ENCODE peak calls at places on chromosome 2, in eight cellular contexts. One of them, this sample, is unnamed.

GRCh38 chr2:190882831-190883582 is 2.4 kb downstream of the GLS start:
- DNase-seq in activated CD8-positive, alpha-beta memory T cell treated with anti-CD3 and anti-CD28 coated beads, Interleukin-2, amount 50 U/mL, for 48 hours: no peak
- DNase-seq in ELR: peak
- DNase-seq in SK-N-DZ: no peak
- DNase-seq in posterior vena cava: no peak
- DNase-seq in foreskin fibroblast: no peak
- DNase-seq in GM12865: peak
- DNase-seq in left kidney: no peak
- DNase-seq in this sample: no peak

GRCh38 chr2:221392228-221392881 is 179.7 kb downstream of the EPHA4 start:
- DNase-seq in foreskin fibroblast: no peak
- DNase-seq in ELR: no peak
- DNase-seq in left kidney: no peak
- DNase-seq in GM12865: no peak
- DNase-seq in activated CD8-positive, alpha-beta memory T cell treated with anti-CD3 and anti-CD28 coated beads, Interleukin-2, amount 50 U/mL, for 48 hours: no peak
- DNase-seq in posterior vena cava: no peak
- DNase-seq in SK-N-DZ: no peak
- DNase-seq in this sample: no peak

GRCh38 chr2:17309741-17310339 is 208.4 kb downstream of the RAD51AP2 start:
- DNase-seq in foreskin fibroblast: no peak
- DNase-seq in SK-N-DZ: peak
- DNase-seq in activated CD8-positive, alpha-beta memory T cell treated with anti-CD3 and anti-CD28 coated beads, Interleukin-2, amount 50 U/mL, for 48 hours: no peak
- DNase-seq in posterior vena cava: no peak
- DNase-seq in GM12865: peak
- DNase-seq in ELR: peak
- DNase-seq in left kidney: peak
- DNase-seq in this sample: peak

GRCh38 chr2:209990838-209991237 is 11.6 kb upstream of the RPE start:
- DNase-seq in foreskin fibroblast: no peak
- DNase-seq in ELR: no peak
- DNase-seq in SK-N-DZ: no peak
- DNase-seq in GM12865: no peak
- DNase-seq in activated CD8-positive, alpha-beta memory T cell treated with anti-CD3 and anti-CD28 coated beads, Interleukin-2, amount 50 U/mL, for 48 hours: no peak
- DNase-seq in left kidney: no peak
- DNase-seq in posterior vena cava: no peak
- DNase-seq in this sample: no peak

GRCh38 chr2:98809116-98809515 is 78.2 kb upstream of the MGAT4A start:
- DNase-seq in ELR: no peak
- DNase-seq in posterior vena cava: no peak
- DNase-seq in GM12865: no peak
- DNase-seq in left kidney: no peak
- DNase-seq in activated CD8-positive, alpha-beta memory T cell treated with anti-CD3 and anti-CD28 coated beads, Interleukin-2, amount 50 U/mL, for 48 hours: no peak
- DNase-seq in SK-N-DZ: no peak
- DNase-seq in foreskin fibroblast: no peak
- DNase-seq in this sample: no peak

GRCh38 chr2:64063454-64063853 is 44.2 kb upstream of the VPS54 start:
- DNase-seq in foreskin fibroblast: no peak
- DNase-seq in GM12865: no peak
- DNase-seq in posterior vena cava: no peak
- DNase-seq in left kidney: no peak
- DNase-seq in SK-N-DZ: no peak
- DNase-seq in activated CD8-positive, alpha-beta memory T cell treated with anti-CD3 and anti-CD28 coated beads, Interleukin-2, amount 50 U/mL, for 48 hours: no peak
- DNase-seq in ELR: no peak
- DNase-seq in this sample: no peak

GRCh38 chr2:71604709-71605085 is 151.3 kb downstream of the DYSF start:
- DNase-seq in posterior vena cava: peak
- DNase-seq in foreskin fibroblast: no peak
- DNase-seq in ELR: no peak
- DNase-seq in left kidney: no peak
- DNase-seq in SK-N-DZ: no peak
- DNase-seq in activated CD8-positive, alpha-beta memory T cell treated with anti-CD3 and anti-CD28 coated beads, Interleukin-2, amount 50 U/mL, for 48 hours: no peak
- DNase-seq in GM12865: no peak
- DNase-seq in this sample: no peak

GRCh38 chr2:937530-937929 is 13.1 kb upstream of the SNTG2 start:
- DNase-seq in GM12865: no peak
- DNase-seq in ELR: peak
- DNase-seq in foreskin fibroblast: no peak
- DNase-seq in posterior vena cava: no peak
- DNase-seq in SK-N-DZ: no peak
- DNase-seq in activated CD8-positive, alpha-beta memory T cell treated with anti-CD3 and anti-CD28 coated beads, Interleukin-2, amount 50 U/mL, for 48 hours: no peak
- DNase-seq in left kidney: no peak
- DNase-seq in this sample: no peak

GRCh38 chr2:17996978-17997377 is 118.5 kb downstream of the KCNS3 start:
- DNase-seq in SK-N-DZ: no peak
- DNase-seq in GM12865: no peak
- DNase-seq in activated CD8-positive, alpha-beta memory T cell treated with anti-CD3 and anti-CD28 coated beads, Interleukin-2, amount 50 U/mL, for 48 hours: no peak
- DNase-seq in ELR: no peak
- DNase-seq in foreskin fibroblast: no peak
- DNase-seq in posterior vena cava: no peak
- DNase-seq in left kidney: no peak
- DNase-seq in this sample: no peak

GRCh38 chr2:192267484-192267883 is 72.8 kb upstream of the TMEFF2 start:
- DNase-seq in posterior vena cava: no peak
- DNase-seq in left kidney: no peak
- DNase-seq in foreskin fibroblast: peak
- DNase-seq in activated CD8-positive, alpha-beta memory T cell treated with anti-CD3 and anti-CD28 coated beads, Interleukin-2, amount 50 U/mL, for 48 hours: no peak
- DNase-seq in GM12865: no peak
- DNase-seq in SK-N-DZ: no peak
- DNase-seq in ELR: peak
- DNase-seq in this sample: no peak

GRCh38 chr2:143551946-143552655 is 422.9 kb downstream of the ARHGAP15 start:
- DNase-seq in SK-N-DZ: no peak
- DNase-seq in foreskin fibroblast: no peak
- DNase-seq in activated CD8-positive, alpha-beta memory T cell treated with anti-CD3 and anti-CD28 coated beads, Interleukin-2, amount 50 U/mL, for 48 hours: no peak
- DNase-seq in ELR: no peak
- DNase-seq in posterior vena cava: no peak
- DNase-seq in GM12865: no peak
- DNase-seq in left kidney: peak
- DNase-seq in this sample: no peak

GRCh38 chr2:33511141-33511540 is 34.7 kb downstream of the RASGRP3 start:
- DNase-seq in SK-N-DZ: no peak
- DNase-seq in foreskin fibroblast: no peak
- DNase-seq in posterior vena cava: no peak
- DNase-seq in GM12865: no peak
- DNase-seq in left kidney: no peak
- DNase-seq in activated CD8-positive, alpha-beta memory T cell treated with anti-CD3 and anti-CD28 coated beads, Interleukin-2, amount 50 U/mL, for 48 hours: no peak
- DNase-seq in ELR: peak
- DNase-seq in this sample: no peak

GRCh38 chr2:69521747-69522146 is 84.5 kb upstream of the NFU1 start:
- DNase-seq in SK-N-DZ: no peak
- DNase-seq in left kidney: no peak
- DNase-seq in foreskin fibroblast: no peak
- DNase-seq in activated CD8-positive, alpha-beta memory T cell treated with anti-CD3 and anti-CD28 coated beads, Interleukin-2, amount 50 U/mL, for 48 hours: no peak
- DNase-seq in ELR: no peak
- DNase-seq in posterior vena cava: no peak
- DNase-seq in GM12865: no peak
- DNase-seq in this sample: no peak

GRCh38 chr2:29304399-29304798 is 189.2 kb downstream of the CLIP4 start:
- DNase-seq in activated CD8-positive, alpha-beta memory T cell treated with anti-CD3 and anti-CD28 coated beads, Interleukin-2, amount 50 U/mL, for 48 hours: no peak
- DNase-seq in foreskin fibroblast: no peak
- DNase-seq in SK-N-DZ: no peak
- DNase-seq in GM12865: no peak
- DNase-seq in ELR: peak
- DNase-seq in left kidney: no peak
- DNase-seq in posterior vena cava: no peak
- DNase-seq in this sample: no peak

GRCh38 chr2:69779258-69779989 is 37.5 kb downstream of the ANXA4 start:
- DNase-seq in foreskin fibroblast: no peak
- DNase-seq in activated CD8-positive, alpha-beta memory T cell treated with anti-CD3 and anti-CD28 coated beads, Interleukin-2, amount 50 U/mL, for 48 hours: no peak
- DNase-seq in GM12865: no peak
- DNase-seq in left kidney: no peak
- DNase-seq in posterior vena cava: no peak
- DNase-seq in ELR: peak
- DNase-seq in SK-N-DZ: no peak
- DNase-seq in this sample: no peak

GRCh38 chr2:127698553-127699355 is 2.5 kb upstream of the SFT2D3 start:
- DNase-seq in foreskin fibroblast: no peak
- DNase-seq in activated CD8-positive, alpha-beta memory T cell treated with anti-CD3 and anti-CD28 coated beads, Interleukin-2, amount 50 U/mL, for 48 hours: no peak
- DNase-seq in GM12865: no peak
- DNase-seq in posterior vena cava: no peak
- DNase-seq in ELR: no peak
- DNase-seq in left kidney: no peak
- DNase-seq in SK-N-DZ: no peak
- DNase-seq in this sample: peak

GRCh38 chr2:42196403-42197267 is 27.5 kb downstream of the EML4 start:
- DNase-seq in ELR: peak
- DNase-seq in left kidney: peak
- DNase-seq in activated CD8-positive, alpha-beta memory T cell treated with anti-CD3 and anti-CD28 coated beads, Interleukin-2, amount 50 U/mL, for 48 hours: no peak
- DNase-seq in foreskin fibroblast: no peak
- DNase-seq in SK-N-DZ: peak
- DNase-seq in GM12865: peak
- DNase-seq in posterior vena cava: no peak
- DNase-seq in this sample: peak

GRCh38 chr2:45862843-45863242 is 211.4 kb downstream of the PRKCE start:
- DNase-seq in activated CD8-positive, alpha-beta memory T cell treated with anti-CD3 and anti-CD28 coated beads, Interleukin-2, amount 50 U/mL, for 48 hours: no peak
- DNase-seq in SK-N-DZ: no peak
- DNase-seq in GM12865: no peak
- DNase-seq in posterior vena cava: no peak
- DNase-seq in foreskin fibroblast: no peak
- DNase-seq in left kidney: no peak
- DNase-seq in ELR: no peak
- DNase-seq in this sample: no peak